ENCODE peak calls at places on chromosomes 13 and 19, in four cellular contexts. M is body of pancreas, N is AG10803, B is thyroid gland. S is an unnamed sample.

GRCh38 chr13:111126509-111126908 is 11.4 kb downstream of the ARHGEF7 start:
- DNase-seq in B (no peak), N (no peak), M (no peak), S (no peak)

GRCh38 chr13:27264181-27264580 is 6.4 kb upstream of the RASL11A start:
- DNase-seq in B (no peak), N (peak), M (peak), S (peak)

GRCh38 chr19:1555802-1556638 is 12.1 kb downstream of the MEX3D start:
- DNase-seq in N (no peak), B (no peak), M (no peak), S (no peak)

GRCh38 chr13:78241278-78241919 is 322.8 kb upstream of the EDNRB start:
- DNase-seq in B (peak), M (no peak), N (peak), S (peak)

GRCh38 chr13:112874751-112875300 is 94.2 kb upstream of the MCF2L start:
- DNase-seq in M (no peak), B (no peak), N (no peak), S (no peak)

GRCh38 chr19:21158523-21159135 is 16.8 kb downstream of the ZNF431 start:
- DNase-seq in N (peak), M (no peak), B (no peak), S (peak)

GRCh38 chr19:2363419-2363818 is 3.4 kb downstream of the TMPRSS9 start:
- DNase-seq in M (no peak), N (no peak), B (no peak), S (no peak)

GRCh38 chr13:77698211-77699058 is 948 bp downstream of the SLAIN1 start:
- DNase-seq in B (peak), M (peak), N (peak), S (no peak)

GRCh38 chr19:36719687-36720556 is 32.5 kb downstream of the ZNF567 start:
- DNase-seq in M (no peak), N (no peak), B (no peak), S (peak)

GRCh38 chr19:49056101-49056901 is 1.2 kb downstream of the CGB7 start:
- DNase-seq in B (peak), M (peak), N (peak), S (peak)

GRCh38 chr19:48569814-48570213 is 17.8 kb downstream of the SULT2B1 start:
- DNase-seq in M (no peak), B (no peak), N (peak), S (peak)

GRCh38 chr13:76455960-76456359 is 430.2 kb downstream of the KCTD12 start:
- DNase-seq in N (peak), B (no peak), M (no peak), S (peak)

GRCh38 chr13:113802090-113802531 is 43.1 kb downstream of the TMEM255B start:
- DNase-seq in M (no peak), N (peak), B (no peak), S (peak)

GRCh38 chr19:13977803-13978202 is 25.5 kb downstream of the DCAF15 start:
- DNase-seq in N (no peak), B (no peak), M (no peak), S (no peak)
- H3K4me3 ChIP-seq in N (no peak), B (peak), M (no peak), S (no peak)

GRCh38 chr19:16522559-16523377 is 19.5 kb downstream of the CHERP start:
- DNase-seq in M (no peak), N (no peak), B (no peak), S (no peak)
- TF ChIP-seq CTCF in M (no peak), N (no peak), B (no peak), S (no peak)

DNA sequence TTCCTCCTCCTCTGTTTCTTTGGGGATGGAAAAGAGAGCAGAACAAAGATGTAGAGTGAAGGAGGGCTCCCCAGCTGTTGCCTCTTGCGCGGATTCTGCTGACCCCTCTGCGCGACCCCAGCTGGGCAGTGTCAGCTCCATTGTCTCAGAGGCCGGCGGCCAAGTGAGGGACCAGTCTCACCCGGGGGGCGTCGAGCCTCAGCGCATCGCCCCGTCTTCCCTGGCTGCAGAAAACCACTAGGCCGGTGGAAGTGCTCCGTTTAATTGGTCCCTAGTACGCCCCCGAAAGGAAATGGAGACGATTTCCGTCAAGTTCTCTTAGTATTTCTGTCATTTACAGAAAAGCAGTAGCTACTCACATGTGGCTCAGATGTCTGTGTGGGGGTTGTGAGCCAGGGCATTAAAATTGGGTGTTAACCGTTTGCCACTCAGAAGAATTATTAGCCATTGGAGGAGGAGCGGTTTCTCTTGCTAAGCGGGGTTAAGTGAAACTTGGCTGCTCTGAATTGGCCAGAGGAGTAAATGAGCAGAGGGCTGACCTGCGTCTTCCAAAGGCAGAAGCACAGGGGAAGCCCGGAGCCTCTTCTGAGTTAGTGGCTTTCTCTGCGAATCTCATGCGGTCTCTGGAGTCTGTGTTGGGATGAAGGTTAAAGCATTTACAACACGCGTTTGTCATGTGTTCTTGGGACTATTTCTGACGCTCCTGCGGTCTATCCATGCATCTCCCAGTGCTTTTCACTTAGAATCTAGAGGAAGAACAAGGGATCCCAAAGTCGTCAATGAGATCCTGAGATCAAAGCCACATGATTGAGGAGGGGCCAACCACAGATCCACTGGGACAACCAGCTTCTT is 132.8 kb upstream of the MYO16 start:
- DNase-seq in B (no peak), M (no peak), N (no peak), S (peak)
- H3K4me3 ChIP-seq in B (no peak), M (no peak), N (no peak), S (peak)

GRCh38 chr19:34645551-34645950 is 31.4 kb downstream of the SCGB2B2 start:
- DNase-seq in B (no peak), M (no peak), N (no peak), S (no peak)
- TF ChIP-seq CTCF in B (no peak), M (no peak), N (no peak), S (no peak)

S was measured in astrocyte of the spinal cord.